ENCODE peak calls at places on chromosomes 11 and 22, in six cellular contexts. E is cardiac fibroblast; C is mesendoderm; Z is CD8-positive, alpha-beta memory T cell; X is heart right ventricle; F is adrenal gland. O is an unnamed sample.

GRCh38 chr11:109849946-109850345 is 243.2 kb upstream of the ZC3H12C start:
- DNase-seq in E (no peak), C (no peak), Z (no peak), X (no peak), F (no peak), O (no peak)

GRCh38 chr22:48151641-48152040 is 1389.2 kb downstream of the TBC1D22A start:
- DNase-seq in E (no peak), C (no peak), Z (no peak), X (no peak), F (no peak), O (no peak)

GRCh38 chr22:36395922-36396321 is 8.2 kb upstream of the MYH9 start:
- DNase-seq in E (peak), C (no peak), Z (no peak), X (no peak), F (no peak), O (no peak)

GRCh38 chr11:132402056-132402684 is 1031.8 kb downstream of the NTM start:
- DNase-seq in E (peak), C (peak), Z (no peak), X (peak), F (peak), O (no peak)

GRCh38 chr22:41996826-41997225 is 1.8 kb upstream of the WBP2NL start:
- DNase-seq in E (no peak), C (no peak), Z (no peak), X (no peak), F (no peak), O (no peak)

GRCh38 chr11:65501530-65502273 is 2.9 kb downstream of the MALAT1 start:
- DNase-seq in E (peak), C (peak), Z (no peak), X (no peak), F (peak), O (no peak)

GRCh38 chr11:1782831-1783724 is 19.4 kb upstream of the CTSD start:
- DNase-seq in E (no peak), C (no peak), Z (no peak), X (no peak), F (peak), O (peak)

GRCh38 chr11:61980783-61981541 is 13.5 kb upstream of the FTH1 start:
- DNase-seq in E (no peak), C (no peak), Z (no peak), X (no peak), F (no peak), O (no peak)

GRCh38 chr11:119722281-119722794 is 6.7 kb downstream of the NECTIN1 start:
- DNase-seq in E (no peak), C (no peak), Z (no peak), X (no peak), F (no peak), O (no peak)

GRCh38 chr11:95339554-95339953 is 108.6 kb upstream of the SESN3 start:
- DNase-seq in E (peak), C (no peak), Z (no peak), X (no peak), F (no peak), O (no peak)

GRCh38 chr22:39182478-39183030 is 30.1 kb upstream of the CBX7 start:
- DNase-seq in E (no peak), C (no peak), Z (no peak), X (no peak), F (no peak), O (no peak)

GRCh38 chr22:19292262-19293230 is 1.0 kb upstream of the CLTCL1 start:
- DNase-seq in E (peak), C (no peak), Z (no peak), X (no peak), F (peak), O (no peak)

GRCh38 chr11:18352581-18352980 is 30.2 kb downstream of the GTF2H1 start:
- DNase-seq in E (no peak), C (no peak), Z (no peak), X (no peak), F (no peak), O (no peak)

GRCh38 chr11:23954317-23954716 is 542.5 kb upstream of the LUZP2 start:
- DNase-seq in E (no peak), C (no peak), Z (no peak), X (no peak), F (no peak), O (no peak)

GRCh38 chr11:124285610-124286344 is 28.0 kb downstream of the OR8D1 start:
- DNase-seq in E (peak), C (no peak), Z (no peak), X (no peak), F (no peak), O (no peak)

GRCh38 chr11:64686466-64687175 is 36.4 kb downstream of the NRXN2 start:
- DNase-seq in E (no peak), C (no peak), Z (no peak), X (no peak), F (no peak), O (no peak)

GRCh38 chr22:20652130-20652529 is 121.8 kb upstream of the SERPIND1 start:
- DNase-seq in E (no peak), C (no peak), Z (no peak), X (no peak), F (no peak), O (no peak)

GRCh38 chr11:35235944-35236666 is 97.1 kb downstream of the CD44 start:
- DNase-seq in E (no peak), C (no peak), Z (peak), X (no peak), F (no peak), O (no peak)

GRCh38 chr11:120324932-120325810 is at the start of gene TLCD5:
- DNase-seq in E (peak), C (peak), Z (peak), X (peak), F (peak), O (no peak)

GRCh38 chr11:111977141-111978027 is 40.2 kb downstream of the DIXDC1 start:
- DNase-seq in E (peak), C (peak), Z (no peak), X (peak), F (peak), O (no peak)

GRCh38 chr11:15472405-15472799 is 357.7 kb downstream of the INSC start:
- DNase-seq in E (no peak), C (peak), Z (no peak), X (no peak), F (no peak), O (no peak)

GRCh38 chr22:35219012-35219411 is 38.3 kb upstream of the HMGXB4 start:
- DNase-seq in E (peak), C (peak), Z (no peak), X (no peak), F (no peak), O (no peak)

GRCh38 chr22:42294034-42294985 is 23.9 kb upstream of the TCF20 start:
- DNase-seq in E (peak), C (peak), Z (no peak), X (peak), F (peak), O (no peak)

GRCh38 chr11:93730108-93731107 is 10.9 kb downstream of the TAF1D start:
- DNase-seq in E (no peak), C (no peak), Z (no peak), X (no peak), F (no peak), O (no peak)

GRCh38 chr11:6197466-6198200 is 1.4 kb upstream of the OR52W1 start:
- DNase-seq in E (no peak), C (no peak), Z (no peak), X (no peak), F (no peak), O (no peak)

GRCh38 chr11:119409731-119410130 is 13.2 kb downstream of the THY1 start:
- DNase-seq in E (no peak), C (no peak), Z (no peak), X (no peak), F (no peak), O (no peak)

GRCh38 chr11:72298931-72299330 is 55.0 kb upstream of the PHOX2A start:
- DNase-seq in E (no peak), C (no peak), Z (no peak), X (no peak), F (no peak), O (no peak)

GRCh38 chr11:33064033-33064825 is 24.9 kb downstream of the TCP11L1 start:
- DNase-seq in E (peak), C (no peak), Z (no peak), X (no peak), F (no peak), O (no peak)

GRCh38 chr22:22914726-22915669 is 27.4 kb downstream of the IGLL5 start:
- DNase-seq in E (no peak), C (no peak), Z (no peak), X (no peak), F (peak), O (no peak)
- H3K4me3 ChIP-seq in E (no peak), C (no peak), Z (no peak), X (no peak), F (no peak), O (no peak)

GRCh38 chr11:76107946-76108345 is 98.4 kb downstream of the WNT11 start:
- DNase-seq in E (no peak), C (no peak), Z (no peak), X (no peak), F (no peak), O (no peak)

GRCh38 chr11:76102772-76103171 is 103.5 kb downstream of the WNT11 start:
- DNase-seq in E (peak), C (no peak), Z (no peak), X (peak), F (peak), O (no peak)

GRCh38 chr11:76105637-76106036 is 100.7 kb downstream of the WNT11 start:
- DNase-seq in E (no peak), C (no peak), Z (no peak), X (no peak), F (no peak), O (no peak)
- H3K4me3 ChIP-seq in E (no peak), C (no peak), Z (no peak), X (no peak), F (no peak), O (no peak)

GRCh38 chr11:3929232-3929631 is 73.8 kb downstream of the STIM1 start:
- DNase-seq in E (no peak), C (peak), Z (no peak), X (no peak), F (no peak), O (no peak)
- H3K4me3 ChIP-seq in E (no peak), C (no peak), Z (no peak), X (no peak), F (no peak), O (no peak)

GRCh38 chr11:11663907-11664306 is 42.1 kb upstream of the GALNT18 start:
- DNase-seq in E (no peak), C (peak), Z (no peak), X (no peak), F (no peak), O (no peak)
- H3K4me3 ChIP-seq in E (no peak), C (no peak), Z (no peak), X (no peak), F (no peak), O (no peak)

GRCh38 chr22:37735054-37735453 is 38.2 kb downstream of the TRIOBP start:
- DNase-seq in E (no peak), C (peak), Z (no peak), X (peak), F (peak), O (no peak)

GRCh38 chr22:37734402-37734700 is 37.5 kb downstream of the TRIOBP start:
- DNase-seq in E (no peak), C (no peak), Z (no peak), X (no peak), F (no peak), O (no peak)

GRCh38 chr22:37732699-37733607 is 36.1 kb downstream of the TRIOBP start:
- DNase-seq in E (no peak), C (no peak), Z (no peak), X (no peak), F (no peak), O (no peak)

GRCh38 chr22:37733625-37734401 is 37.0 kb downstream of the TRIOBP start:
- DNase-seq in E (no peak), C (no peak), Z (no peak), X (no peak), F (peak), O (no peak)

GRCh38 chr22:37731804-37732471 is 35.1 kb downstream of the TRIOBP start:
- DNase-seq in E (no peak), C (peak), Z (no peak), X (no peak), F (no peak), O (no peak)
- H3K4me3 ChIP-seq in E (no peak), C (no peak), Z (no peak), X (no peak), F (no peak), O (no peak)

GRCh38 chr22:23240639-23241389 is 60.5 kb downstream of the BCR start:
- DNase-seq in E (peak), C (peak), Z (no peak), X (no peak), F (no peak), O (peak)
- H3K4me3 ChIP-seq in E (no peak), C (no peak), Z (no peak), X (no peak), F (no peak), O (no peak)

GRCh38 chr11:123082977-123083376 is 21.0 kb upstream of the HSPA8 start:
- DNase-seq in E (no peak), C (no peak), Z (no peak), X (no peak), F (no peak), O (no peak)
- H3K4me3 ChIP-seq in E (no peak), C (no peak), Z (peak), X (no peak), F (no peak), O (no peak)

DNA sequence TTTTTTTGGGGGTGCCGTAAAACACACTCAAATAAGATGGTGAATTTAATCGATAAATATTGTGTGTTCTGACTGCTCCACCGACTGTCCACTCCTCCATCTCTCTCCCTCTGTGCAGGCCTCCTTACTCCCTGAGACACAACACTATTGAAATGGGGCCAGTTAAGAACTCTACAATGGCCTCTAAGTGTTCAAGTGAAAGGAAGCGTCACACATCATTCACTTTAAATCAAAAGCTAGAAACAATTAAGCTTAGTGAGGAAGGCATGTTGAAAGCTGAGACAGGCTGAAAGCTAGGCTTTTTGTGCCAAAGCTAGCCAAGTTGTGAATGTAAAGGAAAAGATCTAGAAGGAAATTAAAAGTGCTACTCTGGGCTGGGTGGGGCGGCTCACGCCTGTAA is 156.8 kb downstream of the CTTN start:
- DNase-seq in E (no peak), C (no peak), Z (no peak), X (no peak), F (no peak), O (no peak)
- H3K4me3 ChIP-seq in E (no peak), C (no peak), Z (no peak), X (no peak), F (no peak), O (no peak)

O was measured in HL-60.